ENCODE peak calls at places on chromosomes 6 and 20, in four cellular contexts. D is MM.1S, B is GM23248, Y is GM23338. J is an unnamed sample.

GRCh38 chr20:32231847-32232246 is 24.2 kb downstream of the POFUT1 start:
- DNase-seq in D (peak; percentile 82), Y (no peak), B (no peak), J (no peak)

GRCh38 chr6:35759401-35759800 is 17.0 kb upstream of the CLPSL2 start:
- DNase-seq in B (no peak), D (no peak), Y (no peak), J (no peak)

GRCh38 chr6:104349191-104349590 is 510.5 kb downstream of the HACE1 start:
- DNase-seq in Y (no peak), D (no peak), B (no peak), J (no peak)

GRCh38 chr6:110367825-110368224 is 9.7 kb upstream of the METTL24 start:
- DNase-seq in D (no peak), B (no peak), Y (no peak), J (no peak)

GRCh38 chr6:38599966-38600550 is 39.7 kb downstream of the BTBD9 start:
- DNase-seq in D (no peak), B (no peak), Y (no peak), J (no peak)

GRCh38 chr6:35370124-35370741 is 27.9 kb downstream of the PPARD start:
- DNase-seq in B (peak; percentile 99), D (peak; percentile 33), Y (no peak), J (peak; percentile 94)

GRCh38 chr6:166770216-166771116 is 143.4 kb upstream of the RPS6KA2 start:
- DNase-seq in B (peak; percentile 34), D (no peak), Y (peak; percentile 57), J (peak; percentile 21)

GRCh38 chr20:43727980-43728590 is 1.3 kb upstream of the GTSF1L start:
- DNase-seq in B (no peak), Y (no peak), D (peak; percentile 87), J (peak; percentile 63)

GRCh38 chr6:68108243-68108835 is 526.7 kb upstream of the ADGRB3 start:
- DNase-seq in Y (no peak), B (no peak), D (no peak), J (peak; percentile 40)

GRCh38 chr20:3085571-3086072 is 1.1 kb upstream of the AVP start:
- DNase-seq in D (no peak), Y (no peak), B (no peak), J (no peak)

GRCh38 chr6:161035981-161036263 is 44.4 kb downstream of the MAP3K4 start:
- DNase-seq in B (no peak), Y (no peak), D (no peak), J (no peak)

GRCh38 chr6:161035182-161035980 is 43.8 kb downstream of the MAP3K4 start:
- DNase-seq in D (no peak), Y (peak; percentile 58), B (no peak), J (no peak)

GRCh38 chr6:161041274-161041673 is 49.7 kb downstream of the MAP3K4 start:
- DNase-seq in D (no peak), Y (no peak), B (no peak), J (no peak)

GRCh38 chr6:161038229-161039003 is 46.8 kb downstream of the MAP3K4 start:
- DNase-seq in Y (no peak), B (peak; percentile 97), D (no peak), J (peak; percentile 93)

GRCh38 chr6:161037873-161038228 is 46.3 kb downstream of the MAP3K4 start:
- DNase-seq in D (no peak), Y (no peak), B (no peak), J (no peak)
- H3K4me3 ChIP-seq in D (no peak overlapping the region), Y (no peak overlapping the region), B (peak overlapping the region; percentile 1), J (peak overlapping the region; percentile 4)

DNA sequence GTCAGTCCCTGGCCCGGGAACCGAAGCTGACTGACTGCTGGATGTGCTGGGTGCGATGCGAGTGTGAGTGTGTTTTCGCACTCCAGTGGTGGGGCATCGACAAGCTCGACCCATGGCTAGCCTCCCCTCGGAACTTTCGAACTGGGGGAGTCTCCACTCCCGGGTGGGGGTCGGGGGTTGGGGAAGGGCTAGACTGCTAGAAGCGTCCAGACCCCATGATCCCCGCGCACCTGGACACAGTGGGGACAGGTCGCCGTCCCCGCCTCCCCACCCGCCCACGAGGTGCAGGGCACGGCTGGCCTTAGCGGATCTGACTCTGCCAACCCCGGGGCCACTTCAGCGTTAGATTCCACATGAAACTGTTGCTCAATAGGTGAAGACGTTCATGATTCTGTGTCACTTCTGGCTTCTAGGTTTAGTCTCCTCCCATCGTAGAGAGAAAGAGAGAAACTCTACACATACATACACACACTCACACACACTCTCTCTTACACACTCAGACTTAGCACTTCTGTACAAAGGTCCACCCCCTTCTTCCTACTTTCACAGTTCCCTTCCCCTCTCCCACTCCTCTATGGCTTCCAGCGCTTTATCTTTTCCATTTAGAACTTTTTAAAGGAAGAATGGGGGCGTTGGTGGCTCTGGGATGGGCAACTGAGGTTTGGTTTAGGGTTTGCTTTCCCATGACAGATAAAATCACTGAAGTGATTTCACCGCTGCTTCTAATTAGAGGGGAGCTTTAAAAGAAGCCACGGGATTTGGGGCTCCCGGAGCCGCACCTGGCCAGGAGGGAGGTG is 5.1 kb upstream of the TFAP2A start:
- DNase-seq in Y (no peak), B (peak; percentile 60), D (no peak), J (peak; percentile 46)
- TF ChIP-seq EZH2 in Y (peak; percentile 99), B (no peak), D (no peak), J (no peak)

GRCh38 chr6:84089552-84089951 is 56.0 kb downstream of the MRAP2 start:
- DNase-seq in D (no peak), B (no peak), Y (no peak), J (no peak)

GRCh38 chr6:84089081-84089480 is 55.5 kb downstream of the MRAP2 start:
- DNase-seq in Y (no peak), D (no peak), B (no peak), J (no peak)

GRCh38 chr6:84094050-84094435 is 60.5 kb downstream of the MRAP2 start:
- DNase-seq in B (peak; percentile 55), Y (no peak), D (no peak), J (no peak)

GRCh38 chr6:84095156-84095555 is 61.6 kb downstream of the MRAP2 start:
- DNase-seq in Y (no peak), B (no peak), D (no peak), J (no peak)

DNA sequence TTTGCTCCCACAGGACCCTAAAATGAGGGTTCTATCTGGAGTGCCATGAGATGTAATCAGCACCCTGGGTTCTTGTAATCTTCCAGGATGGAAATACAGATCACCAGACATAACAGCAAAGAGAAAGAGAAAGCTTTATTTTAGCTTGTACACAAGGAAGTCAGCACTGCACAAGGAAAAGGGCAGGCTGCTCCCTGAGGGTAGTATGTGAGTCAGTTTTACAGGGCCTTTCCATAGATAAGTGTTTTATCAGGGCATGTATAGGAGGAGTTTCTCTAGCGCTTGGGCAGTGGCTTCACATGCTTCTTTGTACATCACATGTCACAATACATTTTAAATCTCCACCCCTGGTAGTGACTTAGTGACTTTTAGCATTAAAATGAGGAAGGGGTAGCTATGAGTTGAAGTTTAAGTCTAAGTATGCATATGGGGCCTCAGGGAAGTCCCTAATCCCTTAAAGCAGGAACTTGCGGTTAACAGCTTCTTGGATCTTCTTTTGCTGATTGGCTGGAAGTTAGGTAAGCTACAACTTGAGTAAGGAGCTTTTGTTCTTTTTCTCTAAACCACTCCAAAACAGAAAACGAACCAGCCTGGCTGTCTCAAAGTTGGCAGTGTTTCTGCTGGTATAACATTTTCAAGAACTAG is 60.0 kb downstream of the MRAP2 start:
- DNase-seq in Y (no peak), B (no peak), D (no peak), J (no peak)
- H3K9me2 ChIP-seq in Y (peaks cover 17% of the 10 kb centered on the region), B (no peaks in the 10 kb centered on the region), D (no peaks in the 10 kb centered on the region), J (no peaks in the 10 kb centered on the region)

DNA sequence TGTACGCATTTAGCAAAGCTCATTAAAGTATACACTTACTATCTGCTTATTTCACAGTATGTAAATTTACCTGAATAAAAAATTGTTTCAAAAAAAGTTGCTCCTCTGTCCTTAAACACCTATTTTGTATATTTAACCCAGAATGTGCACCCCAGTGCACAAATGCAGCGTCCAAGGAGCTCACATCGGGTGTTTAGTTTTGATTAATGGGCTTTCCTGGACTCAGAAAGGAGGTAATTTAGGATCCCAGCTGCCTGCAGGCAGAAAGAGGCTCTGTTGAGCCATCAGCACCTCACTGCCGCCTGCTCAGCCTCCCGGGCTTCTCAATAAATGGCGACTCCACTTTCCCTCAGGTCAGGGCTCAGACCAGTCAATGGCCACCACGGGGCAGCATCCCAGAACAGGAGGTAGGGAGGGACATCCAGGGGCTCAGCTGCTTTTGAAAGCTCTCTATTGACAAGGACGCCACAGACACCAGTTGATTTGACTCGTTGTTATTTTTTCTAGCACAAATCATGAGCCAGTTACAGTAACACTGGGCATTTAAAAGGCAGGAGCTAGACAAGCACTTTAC is 70.2 kb upstream of the TBC1D7 start:
- DNase-seq in Y (peak; percentile 62), D (no peak), B (no peak), J (no peak)
- H3K4me3 ChIP-seq in Y (no peak overlapping the region), D (no peak overlapping the region), B (no peak overlapping the region), J (no peak overlapping the region)

DNA sequence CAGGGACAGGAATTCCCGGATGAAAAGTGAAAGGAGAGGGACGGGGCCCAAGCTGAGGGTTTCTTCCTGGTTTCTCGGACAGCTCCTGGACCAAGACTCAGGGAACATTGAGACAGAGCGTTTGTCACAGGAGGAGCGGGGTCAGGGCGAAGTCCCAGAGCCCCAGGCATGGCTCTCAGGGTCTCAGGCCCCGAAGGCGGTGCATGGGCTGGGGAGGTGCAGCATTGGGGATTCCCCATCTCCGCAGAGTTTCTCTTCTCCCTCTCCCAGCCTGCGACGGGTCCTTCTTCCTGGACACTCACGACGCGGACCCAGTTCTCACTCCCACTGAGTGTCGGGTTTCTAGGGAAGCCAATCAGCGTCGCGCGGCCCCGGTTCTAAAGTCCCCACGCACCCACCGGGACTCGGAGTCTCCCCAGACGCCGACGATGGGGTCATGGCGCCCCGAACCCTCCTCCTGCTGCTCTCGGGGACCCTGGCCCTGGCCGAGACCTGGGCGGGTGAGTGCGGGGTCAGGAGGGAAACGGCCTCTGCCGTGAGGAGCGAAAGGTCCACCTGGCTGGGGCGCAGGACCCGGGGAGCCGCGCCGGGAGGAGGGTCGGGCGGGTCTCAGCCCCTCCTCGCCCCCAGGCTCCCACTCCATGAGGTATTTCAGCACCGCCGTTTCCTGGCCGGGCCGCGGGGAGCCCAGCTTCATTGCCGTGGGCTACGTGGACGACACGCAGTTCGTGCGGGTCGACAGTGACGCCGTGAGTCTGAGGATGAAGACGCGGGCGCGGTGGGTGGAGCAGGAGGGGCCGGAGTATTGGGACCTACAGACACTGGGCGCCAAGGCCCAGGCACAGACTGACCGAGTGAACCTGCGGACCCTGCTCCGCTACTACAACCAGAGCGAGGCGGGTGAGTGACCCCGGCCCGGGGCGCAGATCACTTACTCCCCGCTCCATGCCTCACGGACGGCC is 54.6 kb upstream of the POLR1H start:
- DNase-seq in Y (peak; percentile 53), B (peak; percentile 60), D (no peak), J (no peak)
- TF ChIP-seq EZH2 in Y (peak; percentile 25), B (no peak), D (no peak), J (no peak)

GRCh38 chr6:90586675-90587638 is at the start of gene MAP3K7:
- DNase-seq in B (peak; percentile 97), D (peak; percentile 93), Y (peak; percentile 97), J (peak; percentile 95)

GRCh38 chr6:90583783-90584481 is 2.9 kb downstream of the MAP3K7 start:
- DNase-seq in B (no peak), D (no peak), Y (no peak), J (no peak)

GRCh38 chr6:90584636-90585255 is 2.1 kb downstream of the MAP3K7 start:
- DNase-seq in D (no peak), B (peak; percentile 62), Y (no peak), J (no peak)

GRCh38 chr6:90578894-90579549 is 7.8 kb downstream of the MAP3K7 start:
- DNase-seq in Y (no peak), B (no peak), D (no peak), J (no peak)

DNA sequence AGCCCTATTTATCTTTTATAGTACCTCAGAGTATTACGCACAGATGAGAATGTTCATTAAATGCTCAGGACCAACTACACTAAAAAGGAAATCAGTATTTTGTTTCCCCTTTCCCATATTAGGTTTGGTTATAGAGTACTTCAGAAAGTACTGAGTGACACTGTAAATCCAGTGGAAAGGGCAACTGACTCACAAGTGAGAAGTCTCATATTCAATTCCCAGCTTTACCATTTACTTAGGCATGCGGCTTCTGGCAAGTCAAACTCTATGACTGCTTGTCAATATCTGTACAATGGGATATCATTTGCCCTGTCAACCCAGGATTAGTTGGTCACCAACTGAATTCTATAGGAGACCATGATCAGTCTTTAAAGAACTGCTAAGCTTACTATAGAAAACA is 3.7 kb downstream of the MAP3K7 start:
- DNase-seq in D (no peak), B (peak; percentile 37), Y (no peak), J (no peak)
- H3K9me2 ChIP-seq in D (no peaks in the 10 kb centered on the region), B (no peaks in the 10 kb centered on the region), Y (no peaks in the 10 kb centered on the region), J (no peaks in the 10 kb centered on the region)